ENCODE peak calls at places on chromosomes 5 and 9, in nine cellular contexts. D is fibroblast of lung; Z is GM23248; X is K562; E is thoracic aorta; S is HAP-1; W is effector memory CD4-positive, alpha-beta T cell; M is keratinocyte; V is iPS DF 6.9. P is an unnamed sample.
A peak's percentile ranks its signal among the peaks of the same experiment; 100 is the strongest.

GRCh38 chr5:154797762-154798161 is 42.6 kb downstream of the LARP1 start:
- DNase-seq in D (peak; percentile 65), Z (no peak), X (no peak), E (no peak), S (no peak), W (no peak), M (no peak), V (no peak), P (no peak)

GRCh38 chr9:86357091-86357866 is 3.1 kb upstream of the TUT7 start:
- DNase-seq in D (peak; percentile 30), Z (no peak), X (no peak), E (no peak), S (no peak), W (no peak), M (no peak), V (no peak), P (no peak)

GRCh38 chr5:3634061-3634460 is 38.4 kb downstream of the IRX1 start:
- DNase-seq in D (no peak), Z (no peak), X (no peak), E (no peak), S (no peak), W (no peak), M (no peak), V (no peak), P (no peak)

GRCh38 chr5:14164764-14165163 is 21.6 kb downstream of the TRIO start:
- DNase-seq in D (no peak), Z (peak; percentile 2), X (no peak), E (no peak), S (no peak), W (no peak), M (no peak), V (no peak), P (no peak)

GRCh38 chr5:2751592-2752021 is at the start of gene IRX2:
- DNase-seq in D (peak; percentile 98), Z (peak; percentile 99), X (no peak), E (no peak), S (peak; percentile 73), W (no peak), M (no peak), V (peak; percentile 83), P (peak; percentile 96)

GRCh38 chr5:143435207-143435657 is 31.7 kb upstream of the NR3C1 start:
- DNase-seq in D (no peak), Z (no peak), X (no peak), E (no peak), S (no peak), W (no peak), M (no peak), V (no peak), P (peak; percentile 14)

GRCh38 chr9:68690088-68690487 is 15.0 kb upstream of the PIP5K1B start:
- DNase-seq in D (no peak), Z (no peak), X (no peak), E (peak; percentile 38), S (no peak), W (no peak), M (no peak), V (no peak), P (peak; percentile 57)

GRCh38 chr5:141753971-141754713 is 72.1 kb upstream of the ARAP3 start:
- DNase-seq in D (peak; percentile 30), Z (peak; percentile 53), X (peak; percentile 76), E (no peak), S (peak; percentile 70), W (no peak), M (peak; percentile 49), V (no peak), P (peak; percentile 84)

GRCh38 chr9:37035472-37036236 is 1.6 kb upstream of the PAX5 start:
- DNase-seq in D (peak; percentile 2), Z (no peak), X (no peak), E (no peak), S (no peak), W (no peak), M (no peak), V (no peak), P (peak; percentile 62)

DNA sequence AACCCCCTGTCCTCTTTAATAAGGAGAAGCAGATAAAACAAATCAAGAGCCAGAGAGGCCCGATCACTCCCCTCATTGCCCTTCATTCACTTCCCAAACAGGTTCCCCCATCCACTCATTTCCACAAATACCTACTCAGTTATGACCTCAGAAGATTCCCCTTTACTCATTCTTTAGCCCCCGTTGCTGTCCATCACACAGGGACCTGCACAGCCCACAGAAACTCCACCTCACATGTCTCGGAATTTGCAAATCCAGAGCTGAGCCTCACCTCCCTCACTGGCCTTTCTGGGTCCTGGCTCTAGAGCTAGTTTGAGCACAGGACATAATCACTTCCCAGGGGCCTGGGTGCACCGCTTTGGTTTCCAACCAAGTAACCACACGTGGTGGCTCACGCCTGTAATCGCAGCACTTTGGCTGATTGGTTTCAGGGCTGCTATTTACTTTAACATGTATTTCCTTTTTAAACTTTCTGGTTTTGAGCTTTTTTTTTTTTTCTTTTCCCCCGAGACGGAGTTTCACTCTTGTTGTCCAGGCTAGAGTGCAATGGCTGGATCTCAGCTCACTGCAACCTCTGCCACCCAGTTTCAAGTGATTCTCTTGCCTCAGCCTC is 17.8 kb downstream of the ATP6V0E1 start:
- DNase-seq in D (no peak), Z (no peak), X (no peak), E (no peak), S (no peak), W (no peak), M (no peak), V (no peak), P (no peak)
- H3K4me1 ChIP-seq in D (no peaks in the 10 kb centered on the region), Z (no peaks in the 10 kb centered on the region), X (peaks cover 2% of the 10 kb centered on the region), E (peaks cover 45% of the 10 kb centered on the region), S (no peaks in the 10 kb centered on the region), W (peaks cover 20% of the 10 kb centered on the region), M (peaks cover 10% of the 10 kb centered on the region), V (no peaks in the 10 kb centered on the region), P (peaks cover 2% of the 10 kb centered on the region)

DNA sequence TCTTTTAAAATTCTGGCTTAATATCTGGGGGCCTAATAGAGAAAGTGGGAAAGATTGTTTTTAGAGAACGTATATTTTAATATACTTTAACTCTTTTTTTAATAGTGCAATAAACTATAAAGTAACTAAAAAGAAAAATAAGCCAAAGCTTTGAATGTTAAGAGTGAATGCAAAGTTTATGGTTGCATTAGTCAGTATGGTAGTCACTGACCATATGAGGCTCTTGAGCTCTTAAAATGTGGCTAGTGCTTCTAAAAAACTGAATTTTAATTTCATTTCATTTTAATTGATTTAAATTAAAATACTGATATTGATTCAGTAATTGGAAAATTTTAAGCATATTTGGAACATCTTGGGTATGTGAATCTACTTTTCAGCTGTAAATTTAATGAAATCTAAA is 310.7 kb downstream of the PJA2 start:
- DNase-seq in D (peak; percentile 11), Z (peak; percentile 58), X (no peak), E (no peak), S (no peak), W (no peak), M (no peak), V (no peak), P (no peak)
- H3K4me1 ChIP-seq in D (no peaks in the 10 kb centered on the region), Z (peaks cover 17% of the 10 kb centered on the region), X (no peaks in the 10 kb centered on the region), E (peaks cover under 1% of the 10 kb centered on the region), S (no peaks in the 10 kb centered on the region), W (no peaks in the 10 kb centered on the region), M (no peaks in the 10 kb centered on the region), V (no peaks in the 10 kb centered on the region), P (no peaks in the 10 kb centered on the region)

DNA sequence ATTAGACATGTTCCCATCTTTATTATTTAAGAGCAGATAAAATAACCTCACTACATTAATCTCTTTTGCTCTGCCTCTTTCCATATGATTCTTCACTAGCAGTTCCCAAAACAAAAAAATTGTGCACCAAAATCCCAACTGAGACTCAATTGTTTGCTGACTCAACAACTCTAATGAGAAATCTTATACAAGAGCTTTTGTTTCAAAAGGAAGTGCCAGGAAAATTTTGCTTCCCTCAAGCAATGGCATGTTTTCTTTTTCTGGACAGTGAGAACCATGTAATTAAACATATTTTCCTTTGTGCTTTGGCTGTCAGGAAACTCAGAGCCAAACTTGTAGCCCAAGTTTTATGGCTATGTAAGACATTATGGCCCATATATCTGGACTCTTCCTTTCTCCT is 62.0 kb downstream of the TMC1 start:
- DNase-seq in D (peak; percentile 36), Z (peak; percentile 14), X (no peak), E (no peak), S (no peak), W (no peak), M (no peak), V (no peak), P (no peak)
- H3K4me1 ChIP-seq in D (peaks cover 17% of the 10 kb centered on the region), Z (peaks cover 62% of the 10 kb centered on the region), X (peaks cover 9% of the 10 kb centered on the region), E (peaks cover 35% of the 10 kb centered on the region), S (peaks cover 58% of the 10 kb centered on the region), W (peaks cover 6% of the 10 kb centered on the region), M (peaks cover 51% of the 10 kb centered on the region), V (no peaks in the 10 kb centered on the region), P (no peaks in the 10 kb centered on the region)

DNA sequence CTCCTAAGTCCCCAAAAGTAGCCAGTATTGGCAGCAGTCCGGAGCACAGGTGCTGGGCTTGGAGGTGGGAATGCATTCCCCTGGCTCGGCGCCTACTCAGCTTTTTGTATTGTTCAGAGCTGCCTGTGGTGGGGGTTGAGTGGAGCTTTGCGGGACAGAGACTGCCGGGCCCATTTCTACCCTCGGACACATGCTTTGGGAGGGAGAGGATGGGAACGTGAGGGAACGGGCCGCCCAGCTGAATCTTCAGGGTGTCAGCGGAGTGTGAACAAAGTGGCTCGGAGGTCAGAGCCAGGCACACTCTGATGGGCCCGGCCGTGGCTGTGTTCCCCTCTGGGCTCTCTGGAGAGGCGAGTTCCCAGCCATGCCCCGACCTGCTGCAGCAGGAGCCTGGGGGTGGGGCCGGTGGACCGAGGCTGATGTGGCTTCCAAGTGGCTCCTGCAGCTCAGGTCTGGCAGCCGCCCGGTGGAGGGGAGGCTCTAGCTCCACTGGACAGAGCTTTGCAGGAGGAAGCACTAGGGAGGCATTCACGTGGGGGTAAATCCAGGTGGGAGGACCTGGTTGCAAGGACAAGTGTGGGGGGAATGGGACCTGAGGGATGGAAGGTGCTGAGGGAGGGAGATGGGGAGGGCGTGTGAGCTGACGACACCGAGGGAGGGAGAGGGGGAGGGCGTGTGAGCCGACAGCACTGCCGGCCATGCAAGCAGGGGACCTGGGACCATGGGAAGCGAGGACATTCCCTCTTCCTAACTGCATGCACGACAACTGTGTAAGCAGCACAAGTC is 31.1 kb upstream of the SLC6A3 start:
- DNase-seq in D (no peak), Z (no peak), X (no peak), E (no peak), S (no peak), W (no peak), M (no peak), V (no peak), P (no peak)
- H3K4me1 ChIP-seq in D (no peaks in the 10 kb centered on the region), Z (no peaks in the 10 kb centered on the region), X (peaks cover 19% of the 10 kb centered on the region), E (no peaks in the 10 kb centered on the region), S (no peaks in the 10 kb centered on the region), W (no peaks in the 10 kb centered on the region), M (no peaks in the 10 kb centered on the region), V (no peaks in the 10 kb centered on the region), P (no peaks in the 10 kb centered on the region)

GRCh38 chr9:27541740-27542139 is 12.1 kb upstream of the MOB3B start:
- DNase-seq in D (no peak), Z (no peak), X (no peak), E (no peak), S (no peak), W (no peak), M (no peak), V (no peak), P (no peak)
- H3K4me1 ChIP-seq in D (peaks cover 7% of the 10 kb centered on the region), Z (peaks cover 20% of the 10 kb centered on the region), X (no peaks in the 10 kb centered on the region), E (peaks cover 53% of the 10 kb centered on the region), S (no peaks in the 10 kb centered on the region), W (no peaks in the 10 kb centered on the region), M (peaks cover 14% of the 10 kb centered on the region), V (no peaks in the 10 kb centered on the region), P (no peaks in the 10 kb centered on the region)